ENCODE peak calls at places on chromosome 13, in six cellular contexts. M is stimulated activated CD4-positive, alpha-beta T cell treated with anti-CD3 and anti-CD28 coated beads, Interleukin-2, amount 100 ng/mL, for 24 hours; Z is tibial artery; A is effector memory CD8-positive, alpha-beta T cell; S is neural crest cell; Y is cardiac fibroblast. F is an unnamed sample.

GRCh38 chr13:58985845-58986244 is 1177.9 kb downstream of the DIAPH3 start:
- DNase-seq in M (no peak), Z (no peak), A (no peak), S (no peak), Y (no peak), F (no peak)

GRCh38 chr13:97212540-97213146 is 9.5 kb upstream of the MBNL2 start:
- DNase-seq in M (no peak), Z (no peak), A (no peak), S (no peak), Y (peak; percentile 65), F (peak; percentile 46)

GRCh38 chr13:105940882-105941281 is 594.6 kb downstream of the EFNB2 start:
- DNase-seq in M (no peak), Z (no peak), A (no peak), S (no peak), Y (no peak), F (peak; percentile 24)

GRCh38 chr13:111322916-111323331 is 2.5 kb downstream of the TEX29 start:
- DNase-seq in M (no peak), Z (peak; percentile 13), A (no peak), S (no peak), Y (no peak), F (no peak)

GRCh38 chr13:111005808-111006494 is 91.1 kb upstream of the ANKRD10 start:
- DNase-seq in M (no peak), Z (peak; percentile 61), A (no peak), S (no peak), Y (peak; percentile 31), F (peak; percentile 19)

GRCh38 chr13:110643768-110644421 is 28.6 kb downstream of the NAXD start:
- DNase-seq in M (no peak), Z (no peak), A (no peak), S (no peak), Y (no peak), F (no peak)

GRCh38 chr13:48295271-48295670 is 8.3 kb upstream of the RB1 start:
- DNase-seq in M (no peak), Z (no peak), A (no peak), S (no peak), Y (no peak), F (no peak)

GRCh38 chr13:43544011-43544410 is 242.8 kb downstream of the ENOX1 start:
- DNase-seq in M (no peak), Z (no peak), A (no peak), S (no peak), Y (peak; percentile 66), F (peak; percentile 26)

GRCh38 chr13:65855276-65855675 is 1374.9 kb downstream of the PCDH9 start:
- DNase-seq in M (no peak), Z (no peak), A (no peak), S (no peak), Y (peak; percentile 16), F (no peak)

GRCh38 chr13:95420501-95420900 is 119.2 kb upstream of the ABCC4 start:
- DNase-seq in M (no peak), Z (no peak), A (no peak), S (no peak), Y (no peak), F (no peak)

GRCh38 chr13:113562866-113563265 is 21.7 kb upstream of the TFDP1 start:
- DNase-seq in M (peak; percentile 5), Z (no peak), A (no peak), S (no peak), Y (no peak), F (no peak)

GRCh38 chr13:113553541-113554332 is 30.8 kb upstream of the TFDP1 start:
- DNase-seq in M (peak; percentile 9), Z (no peak), A (no peak), S (no peak), Y (no peak), F (no peak)

GRCh38 chr13:31409678-31410356 is 210.0 kb downstream of the B3GLCT start:
- DNase-seq in M (no peak), Z (no peak), A (no peak), S (no peak), Y (peak; percentile 15), F (peak; percentile 43)

GRCh38 chr13:102940143-102940542 is 94.3 kb downstream of the ERCC5 start:
- DNase-seq in M (no peak), Z (no peak), A (no peak), S (no peak), Y (no peak), F (no peak)

GRCh38 chr13:83190020-83190419 is 692.3 kb downstream of the SLITRK1 start:
- DNase-seq in M (no peak), Z (no peak), A (no peak), S (no peak), Y (peak; percentile 51), F (no peak)

GRCh38 chr13:40148103-40148502 is 492.6 kb downstream of the COG6 start:
- DNase-seq in M (peak; percentile 41), Z (no peak), A (no peak), S (no peak), Y (no peak), F (no peak)

GRCh38 chr13:102688306-102688973 is 6.4 kb downstream of the METTL21C start:
- DNase-seq in M (no peak), Z (no peak), A (no peak), S (no peak), Y (no peak), F (no peak)

GRCh38 chr13:100536643-100537180 is 51.9 kb downstream of the GGACT start:
- DNase-seq in M (no peak), Z (no peak), A (no peak), S (no peak), Y (no peak), F (no peak)

GRCh38 chr13:113927661-113928581 is 46.0 kb downstream of the C13orf46 start:
- DNase-seq in M (no peak), Z (peak; percentile 84), A (no peak), S (no peak), Y (peak; percentile 84), F (peak; percentile 99)

GRCh38 chr13:58907347-58907746 is 1256.4 kb downstream of the DIAPH3 start:
- DNase-seq in M (no peak), Z (no peak), A (no peak), S (no peak), Y (peak; percentile 18), F (no peak)

GRCh38 chr13:36131931-36132297 is 732 bp upstream of the DCLK1 start:
- DNase-seq in M (no peak), Z (peak; percentile 68), A (no peak), S (no peak), Y (peak; percentile 54), F (no peak)

GRCh38 chr13:24717217-24717616 is 37.0 kb downstream of the ATP12A start:
- DNase-seq in M (no peak), Z (no peak), A (no peak), S (no peak), Y (no peak), F (no peak)

GRCh38 chr13:73274147-73274546 is 215.3 kb downstream of the KLF5 start:
- DNase-seq in M (no peak), Z (no peak), A (no peak), S (no peak), Y (peak; percentile 21), F (no peak)

GRCh38 chr13:113153810-113154748 is 4.4 kb upstream of the PROZ start:
- DNase-seq in M (peak; percentile 73), Z (peak; percentile 80), A (peak; percentile 52), S (peak; percentile 55), Y (peak; percentile 72), F (peak; percentile 67)

GRCh38 chr13:71499235-71499634 is 367.8 kb downstream of the DACH1 start:
- DNase-seq in M (no peak), Z (no peak), A (no peak), S (no peak), Y (peak; percentile 3), F (no peak)

F was measured in RPMI7951.